ENCODE peak calls at places on chromosomes 7 and 10, in nine cellular contexts. X is prostate gland, Y is amniotic epithelial cell, K is caudate nucleus, C is GM12865, A is ureter, T is hepatocyte, J is myocyte, N is T-helper 1 cell. H is an unnamed sample.

GRCh38 chr7:14685112-14685511 is 217.4 kb downstream of the DGKB start:
- DNase-seq in C (no peak), T (no peak), A (no peak), N (no peak), J (peak; percentile 29), K (no peak), Y (no peak), X (no peak), H (no peak)

GRCh38 chr10:15620304-15620703 is 99.4 kb downstream of the ITGA8 start:
- DNase-seq in Y (no peak), J (no peak), X (no peak), C (no peak), N (no peak), A (no peak), K (no peak), T (no peak), H (no peak)

GRCh38 chr10:91672021-91672608 is 39.2 kb upstream of the PPP1R3C start:
- DNase-seq in A (no peak), Y (peak; percentile 81), N (peak; percentile 28), X (no peak), C (no peak), T (peak; percentile 17), J (peak; percentile 86), K (no peak), H (no peak)

GRCh38 chr7:25856056-25856780 is 295.8 kb upstream of the NFE2L3 start:
- DNase-seq in K (no peak), X (no peak), J (no peak), C (no peak), A (no peak), N (no peak), T (no peak), Y (peak; percentile 47), H (no peak)

GRCh38 chr10:58384095-58384494 is 1.1 kb upstream of the TFAM start:
- DNase-seq in N (peak; percentile 11), K (no peak), A (no peak), C (peak; percentile 46), X (no peak), J (no peak), T (no peak), Y (no peak), H (peak; percentile 62)

GRCh38 chr7:75937958-75938786 is 23.2 kb downstream of the POR start:
- DNase-seq in N (no peak), X (no peak), A (peak; percentile 70), T (peak; percentile 45), Y (peak; percentile 65), C (no peak), K (peak; percentile 47), J (peak; percentile 99), H (no peak)

GRCh38 chr7:130187360-130187759 is 17.8 kb downstream of the TMEM209 start:
- DNase-seq in N (no peak), X (no peak), Y (no peak), T (no peak), K (no peak), C (no peak), J (no peak), A (no peak), H (no peak)

GRCh38 chr7:37942934-37943610 is 22.6 kb downstream of the EPDR1 start:
- DNase-seq in J (peak; percentile 98), X (no peak), N (no peak), C (peak; percentile 16), A (peak; percentile 69), Y (no peak), T (peak; percentile 75), K (no peak), H (no peak)

GRCh38 chr7:142608630-142609029 is 140.6 kb upstream of the PRSS1 start:
- DNase-seq in X (no peak), K (no peak), A (no peak), C (no peak), Y (no peak), J (no peak), N (no peak), T (no peak), H (no peak)

GRCh38 chr7:45454771-45455170 is 119.4 kb upstream of the ADCY1 start:
- DNase-seq in J (no peak), Y (no peak), T (no peak), N (no peak), A (no peak), X (no peak), C (no peak), K (no peak), H (no peak)

GRCh38 chr10:12579954-12580858 is 230.9 kb downstream of the CAMK1D start:
- DNase-seq in T (no peak), C (no peak), A (no peak), Y (no peak), J (no peak), X (no peak), K (no peak), N (no peak), H (no peak)

GRCh38 chr7:142813262-142813661 is 41.6 kb upstream of the EPHB6 start:
- DNase-seq in T (peak; percentile 78), X (no peak), K (no peak), A (no peak), N (no peak), Y (peak; percentile 82), J (peak; percentile 20), C (no peak), H (no peak)

GRCh38 chr10:44885710-44886109 is 25.4 kb upstream of the TMEM72 start:
- DNase-seq in Y (no peak), C (no peak), A (no peak), J (no peak), X (no peak), K (no peak), T (no peak), N (no peak), H (no peak)

GRCh38 chr7:1262441-1262840 is 29.8 kb downstream of the UNCX start:
- DNase-seq in J (no peak), T (no peak), X (no peak), K (no peak), A (no peak), C (no peak), N (no peak), Y (no peak), H (no peak)

GRCh38 chr7:130368347-130368746 is 11.9 kb upstream of the CPA1 start:
- DNase-seq in X (no peak), K (no peak), J (no peak), Y (no peak), A (no peak), T (no peak), N (no peak), C (no peak), H (no peak)

GRCh38 chr10:125140151-125140550 is 20.2 kb downstream of the CTBP2 start:
- DNase-seq in J (no peak), C (no peak), T (no peak), K (no peak), N (no peak), X (no peak), A (no peak), Y (no peak), H (no peak)